ENCODE peak calls at places on chromosomes 11 and 22, in six cellular contexts. One of them, this sample, is unnamed.

GRCh38 chr22:38270091-38270972 is 2.5 kb downstream of the TMEM184B start:
- DNase-seq in SW 1271: no peak
- DNase-seq in NCI-H460: no peak
- DNase-seq in stimulated activated CD8-positive, alpha-beta memory T cell treated with anti-CD3 and anti-CD28 coated beads, Interleukin-7, amount 100 ng/mL, for 24 hours: no peak
- DNase-seq in dorsolateral prefrontal cortex: no peak
- DNase-seq in GM18507: no peak
- DNase-seq in this sample: no peak

GRCh38 chr11:92390783-92391182 is 166.2 kb downstream of the FAT3 start:
- DNase-seq in SW 1271: no peak
- DNase-seq in NCI-H460: no peak
- DNase-seq in stimulated activated CD8-positive, alpha-beta memory T cell treated with anti-CD3 and anti-CD28 coated beads, Interleukin-7, amount 100 ng/mL, for 24 hours: no peak
- DNase-seq in dorsolateral prefrontal cortex: no peak
- DNase-seq in GM18507: no peak
- DNase-seq in this sample: no peak

GRCh38 chr11:86753376-86753775 is 47.0 kb upstream of the PRSS23 start:
- DNase-seq in SW 1271: no peak
- DNase-seq in NCI-H460: no peak
- DNase-seq in stimulated activated CD8-positive, alpha-beta memory T cell treated with anti-CD3 and anti-CD28 coated beads, Interleukin-7, amount 100 ng/mL, for 24 hours: no peak
- DNase-seq in dorsolateral prefrontal cortex: no peak
- DNase-seq in GM18507: no peak
- DNase-seq in this sample: no peak

GRCh38 chr11:81979444-81979843 is 754.2 kb downstream of the FAM181B start:
- DNase-seq in SW 1271: no peak
- DNase-seq in NCI-H460: no peak
- DNase-seq in stimulated activated CD8-positive, alpha-beta memory T cell treated with anti-CD3 and anti-CD28 coated beads, Interleukin-7, amount 100 ng/mL, for 24 hours: no peak
- DNase-seq in dorsolateral prefrontal cortex: no peak
- DNase-seq in GM18507: no peak
- DNase-seq in this sample: no peak

GRCh38 chr11:105935791-105936190 is 86.2 kb downstream of the MSANTD4 start:
- DNase-seq in SW 1271: peak; percentile 52
- DNase-seq in NCI-H460: no peak
- DNase-seq in stimulated activated CD8-positive, alpha-beta memory T cell treated with anti-CD3 and anti-CD28 coated beads, Interleukin-7, amount 100 ng/mL, for 24 hours: no peak
- DNase-seq in dorsolateral prefrontal cortex: no peak
- DNase-seq in GM18507: no peak
- DNase-seq in this sample: no peak

GRCh38 chr11:64859542-64860414 is 15.3 kb upstream of the CDC42BPG start:
- DNase-seq in SW 1271: no peak
- DNase-seq in NCI-H460: no peak
- DNase-seq in stimulated activated CD8-positive, alpha-beta memory T cell treated with anti-CD3 and anti-CD28 coated beads, Interleukin-7, amount 100 ng/mL, for 24 hours: no peak
- DNase-seq in dorsolateral prefrontal cortex: no peak
- DNase-seq in GM18507: peak; percentile 83
- DNase-seq in this sample: peak; percentile 69

GRCh38 chr22:17665248-17665647 is 26.7 kb downstream of the BCL2L13 start:
- DNase-seq in SW 1271: no peak
- DNase-seq in NCI-H460: no peak
- DNase-seq in stimulated activated CD8-positive, alpha-beta memory T cell treated with anti-CD3 and anti-CD28 coated beads, Interleukin-7, amount 100 ng/mL, for 24 hours: no peak
- DNase-seq in dorsolateral prefrontal cortex: no peak
- DNase-seq in GM18507: no peak
- DNase-seq in this sample: no peak

GRCh38 chr11:32434387-32435151 is 770 bp downstream of the WT1 start:
- DNase-seq in SW 1271: peak; percentile 72
- DNase-seq in NCI-H460: no peak
- DNase-seq in stimulated activated CD8-positive, alpha-beta memory T cell treated with anti-CD3 and anti-CD28 coated beads, Interleukin-7, amount 100 ng/mL, for 24 hours: no peak
- DNase-seq in dorsolateral prefrontal cortex: no peak
- DNase-seq in GM18507: no peak
- DNase-seq in this sample: no peak

This sample was measured in stimulated activated CD4-positive, alpha-beta T cell treated with anti-CD3 and anti-CD28 coated beads, TNF-alpha, amount 100 ng/mL, for 24 hours.